ENCODE peak calls at places on chromosomes 5 and 9, in eight cellular contexts. One of them, this sample, is unnamed.

GRCh38 chr9:83966209-83966582 is 13.8 kb downstream of the HNRNPK start:
- DNase-seq in GM03348: no peak
- DNase-seq in ovary: no peak
- DNase-seq in astrocyte of the spinal cord: no peak
- DNase-seq in CD4-positive, alpha-beta T cell: no peak
- DNase-seq in T-helper 2 cell: no peak
- DNase-seq in RPMI7951: no peak
- DNase-seq in heart right ventricle: no peak
- DNase-seq in this sample: no peak

GRCh38 chr9:33884856-33885701 is 68.1 kb downstream of the UBE2R2 start:
- DNase-seq in GM03348: no peak
- DNase-seq in ovary: peak
- DNase-seq in astrocyte of the spinal cord: peak
- DNase-seq in CD4-positive, alpha-beta T cell: no peak
- DNase-seq in T-helper 2 cell: no peak
- DNase-seq in RPMI7951: peak
- DNase-seq in heart right ventricle: no peak
- DNase-seq in this sample: no peak

GRCh38 chr5:177300236-177300880 is 3.2 kb downstream of the RAB24 start:
- DNase-seq in GM03348: peak
- DNase-seq in ovary: peak
- DNase-seq in astrocyte of the spinal cord: peak
- DNase-seq in CD4-positive, alpha-beta T cell: peak
- DNase-seq in T-helper 2 cell: no peak
- DNase-seq in RPMI7951: peak
- DNase-seq in heart right ventricle: no peak
- DNase-seq in this sample: peak

GRCh38 chr5:170522211-170523128 is 18.6 kb downstream of the KCNIP1 start:
- DNase-seq in GM03348: peak
- DNase-seq in ovary: no peak
- DNase-seq in astrocyte of the spinal cord: peak
- DNase-seq in CD4-positive, alpha-beta T cell: no peak
- DNase-seq in T-helper 2 cell: no peak
- DNase-seq in RPMI7951: peak
- DNase-seq in heart right ventricle: no peak
- DNase-seq in this sample: no peak

GRCh38 chr9:114930063-114930812 is at the start of gene TNFSF8:
- DNase-seq in GM03348: no peak
- DNase-seq in ovary: no peak
- DNase-seq in astrocyte of the spinal cord: no peak
- DNase-seq in CD4-positive, alpha-beta T cell: peak
- DNase-seq in T-helper 2 cell: peak
- DNase-seq in RPMI7951: peak
- DNase-seq in heart right ventricle: no peak
- DNase-seq in this sample: no peak

GRCh38 chr5:9544502-9545300 is 1.2 kb downstream of the SEMA5A start:
- DNase-seq in GM03348: peak
- DNase-seq in ovary: peak
- DNase-seq in astrocyte of the spinal cord: peak
- DNase-seq in CD4-positive, alpha-beta T cell: peak
- DNase-seq in T-helper 2 cell: peak
- DNase-seq in RPMI7951: peak
- DNase-seq in heart right ventricle: peak
- DNase-seq in this sample: peak

GRCh38 chr9:120893585-120893857 is 16.5 kb upstream of the PHF19 start:
- DNase-seq in GM03348: no peak
- DNase-seq in ovary: no peak
- DNase-seq in astrocyte of the spinal cord: peak
- DNase-seq in CD4-positive, alpha-beta T cell: no peak
- DNase-seq in T-helper 2 cell: no peak
- DNase-seq in RPMI7951: peak
- DNase-seq in heart right ventricle: no peak
- DNase-seq in this sample: no peak

GRCh38 chr9:124286292-124286931 is 28.7 kb downstream of the NEK6 start:
- DNase-seq in GM03348: peak
- DNase-seq in ovary: no peak
- DNase-seq in astrocyte of the spinal cord: peak
- DNase-seq in CD4-positive, alpha-beta T cell: no peak
- DNase-seq in T-helper 2 cell: no peak
- DNase-seq in RPMI7951: peak
- DNase-seq in heart right ventricle: no peak
- DNase-seq in this sample: no peak

GRCh38 chr5:73030995-73031394 is 75.2 kb downstream of the FCHO2 start:
- DNase-seq in GM03348: peak
- DNase-seq in ovary: no peak
- DNase-seq in astrocyte of the spinal cord: peak
- DNase-seq in CD4-positive, alpha-beta T cell: no peak
- DNase-seq in T-helper 2 cell: no peak
- DNase-seq in RPMI7951: peak
- DNase-seq in heart right ventricle: no peak
- DNase-seq in this sample: peak

GRCh38 chr5:177405805-177406204 is 3.6 kb downstream of the F12 start:
- DNase-seq in GM03348: no peak
- DNase-seq in ovary: no peak
- DNase-seq in astrocyte of the spinal cord: no peak
- DNase-seq in CD4-positive, alpha-beta T cell: no peak
- DNase-seq in T-helper 2 cell: no peak
- DNase-seq in RPMI7951: no peak
- DNase-seq in heart right ventricle: no peak
- DNase-seq in this sample: no peak

GRCh38 chr9:16074962-16075361 is 522.1 kb downstream of the CCDC171 start:
- DNase-seq in GM03348: peak
- DNase-seq in ovary: no peak
- DNase-seq in astrocyte of the spinal cord: no peak
- DNase-seq in CD4-positive, alpha-beta T cell: no peak
- DNase-seq in T-helper 2 cell: no peak
- DNase-seq in RPMI7951: no peak
- DNase-seq in heart right ventricle: no peak
- DNase-seq in this sample: no peak

GRCh38 chr5:61306531-61307195 is 25.4 kb upstream of the ZSWIM6 start:
- DNase-seq in GM03348: peak
- DNase-seq in ovary: no peak
- DNase-seq in astrocyte of the spinal cord: peak
- DNase-seq in CD4-positive, alpha-beta T cell: no peak
- DNase-seq in T-helper 2 cell: no peak
- DNase-seq in RPMI7951: peak
- DNase-seq in heart right ventricle: no peak
- DNase-seq in this sample: no peak

GRCh38 chr9:95511232-95511951 is 5.4 kb downstream of the PTCH1 start:
- DNase-seq in GM03348: peak
- DNase-seq in ovary: peak
- DNase-seq in astrocyte of the spinal cord: peak
- DNase-seq in CD4-positive, alpha-beta T cell: peak
- DNase-seq in T-helper 2 cell: no peak
- DNase-seq in RPMI7951: peak
- DNase-seq in heart right ventricle: no peak
- DNase-seq in this sample: peak

GRCh38 chr9:133200631-133201030 is 8.4 kb downstream of the OBP2B start:
- DNase-seq in GM03348: no peak
- DNase-seq in ovary: no peak
- DNase-seq in astrocyte of the spinal cord: no peak
- DNase-seq in CD4-positive, alpha-beta T cell: no peak
- DNase-seq in T-helper 2 cell: no peak
- DNase-seq in RPMI7951: no peak
- DNase-seq in heart right ventricle: no peak
- DNase-seq in this sample: no peak

GRCh38 chr5:16957305-16958165 is 21.4 kb upstream of the MYO10 start:
- DNase-seq in GM03348: peak
- DNase-seq in ovary: no peak
- DNase-seq in astrocyte of the spinal cord: peak
- DNase-seq in CD4-positive, alpha-beta T cell: no peak
- DNase-seq in T-helper 2 cell: no peak
- DNase-seq in RPMI7951: peak
- DNase-seq in heart right ventricle: no peak
- DNase-seq in this sample: peak

GRCh38 chr5:33850100-33850594 is 41.6 kb downstream of the ADAMTS12 start:
- DNase-seq in GM03348: peak
- DNase-seq in ovary: no peak
- DNase-seq in astrocyte of the spinal cord: peak
- DNase-seq in CD4-positive, alpha-beta T cell: no peak
- DNase-seq in T-helper 2 cell: no peak
- DNase-seq in RPMI7951: peak
- DNase-seq in heart right ventricle: no peak
- DNase-seq in this sample: no peak

GRCh38 chr9:1005043-1005667 is 28.7 kb downstream of the DMRT3 start:
- DNase-seq in GM03348: peak
- DNase-seq in ovary: no peak
- DNase-seq in astrocyte of the spinal cord: peak
- DNase-seq in CD4-positive, alpha-beta T cell: no peak
- DNase-seq in T-helper 2 cell: no peak
- DNase-seq in RPMI7951: peak
- DNase-seq in heart right ventricle: no peak
- DNase-seq in this sample: peak

GRCh38 chr5:112694853-112695709 is 42.6 kb upstream of the APC start:
- DNase-seq in GM03348: peak
- DNase-seq in ovary: no peak
- DNase-seq in astrocyte of the spinal cord: no peak
- DNase-seq in CD4-positive, alpha-beta T cell: no peak
- DNase-seq in T-helper 2 cell: no peak
- DNase-seq in RPMI7951: peak
- DNase-seq in heart right ventricle: no peak
- DNase-seq in this sample: no peak

GRCh38 chr5:137466888-137467287 is 32.2 kb downstream of the SPOCK1 start:
- DNase-seq in GM03348: peak
- DNase-seq in ovary: no peak
- DNase-seq in astrocyte of the spinal cord: peak
- DNase-seq in CD4-positive, alpha-beta T cell: no peak
- DNase-seq in T-helper 2 cell: no peak
- DNase-seq in RPMI7951: no peak
- DNase-seq in heart right ventricle: no peak
- DNase-seq in this sample: no peak

GRCh38 chr5:73948720-73949119 is 322.7 kb downstream of the ARHGEF28 start:
- DNase-seq in GM03348: peak
- DNase-seq in ovary: peak
- DNase-seq in astrocyte of the spinal cord: peak
- DNase-seq in CD4-positive, alpha-beta T cell: no peak
- DNase-seq in T-helper 2 cell: no peak
- DNase-seq in RPMI7951: peak
- DNase-seq in heart right ventricle: no peak
- DNase-seq in this sample: no peak

GRCh38 chr5:34930527-34930844 is 1.1 kb downstream of the DNAJC21 start:
- DNase-seq in GM03348: peak
- DNase-seq in ovary: no peak
- DNase-seq in astrocyte of the spinal cord: no peak
- DNase-seq in CD4-positive, alpha-beta T cell: no peak
- DNase-seq in T-helper 2 cell: no peak
- DNase-seq in RPMI7951: peak
- DNase-seq in heart right ventricle: no peak
- DNase-seq in this sample: peak

GRCh38 chr9:94901019-94901363 is 174.5 kb downstream of the AOPEP start:
- DNase-seq in GM03348: no peak
- DNase-seq in ovary: no peak
- DNase-seq in astrocyte of the spinal cord: no peak
- DNase-seq in CD4-positive, alpha-beta T cell: no peak
- DNase-seq in T-helper 2 cell: no peak
- DNase-seq in RPMI7951: no peak
- DNase-seq in heart right ventricle: no peak
- DNase-seq in this sample: no peak

GRCh38 chr9:95515272-95516113 is 1.3 kb downstream of the PTCH1 start:
- DNase-seq in GM03348: peak
- DNase-seq in ovary: peak
- DNase-seq in astrocyte of the spinal cord: no peak
- DNase-seq in CD4-positive, alpha-beta T cell: no peak
- DNase-seq in T-helper 2 cell: no peak
- DNase-seq in RPMI7951: no peak
- DNase-seq in heart right ventricle: no peak
- DNase-seq in this sample: peak

GRCh38 chr5:60835554-60835953 is 8.5 kb downstream of the ELOVL7 start:
- DNase-seq in GM03348: no peak
- DNase-seq in ovary: no peak
- DNase-seq in astrocyte of the spinal cord: no peak
- DNase-seq in CD4-positive, alpha-beta T cell: no peak
- DNase-seq in T-helper 2 cell: no peak
- DNase-seq in RPMI7951: no peak
- DNase-seq in heart right ventricle: no peak
- DNase-seq in this sample: peak

GRCh38 chr9:85960688-85961093 is 19.7 kb downstream of the NAA35 start:
- DNase-seq in GM03348: peak
- DNase-seq in ovary: no peak
- DNase-seq in astrocyte of the spinal cord: no peak
- DNase-seq in CD4-positive, alpha-beta T cell: no peak
- DNase-seq in T-helper 2 cell: no peak
- DNase-seq in RPMI7951: no peak
- DNase-seq in heart right ventricle: no peak
- DNase-seq in this sample: no peak

This sample was measured in RKO.